ENCODE peak calls at places on chromosomes 4 and X, in ten cellular contexts. L is astrocyte of the spinal cord, Y is AG04449, O is tibial nerve, C is endodermal cell, U is B cell, P is activated B cell treated with CpG ODN at 0.5 μM for 24 hours, A is neural progenitor cell, H is cardiac fibroblast, K is upper lobe of right lung. J is an unnamed sample.

GRCh38 chrX:40299028-40299479 is 201.3 kb upstream of the BCOR start:
- DNase-seq in Y (no peak), K (no peak), P (no peak), C (peak), A (peak), L (no peak), U (no peak), H (peak), O (peak), J (no peak)

GRCh38 chr4:7151668-7152227 is 40.6 kb upstream of the SORCS2 start:
- DNase-seq in C (no peak), K (no peak), P (no peak), Y (no peak), L (no peak), H (no peak), U (no peak), A (no peak), O (no peak), J (no peak)

GRCh38 chr4:184423003-184423686 is 51.2 kb downstream of the IRF2 start:
- DNase-seq in H (no peak), K (no peak), C (no peak), O (no peak), Y (no peak), L (no peak), A (no peak), P (no peak), U (no peak), J (no peak)

GRCh38 chr4:41696131-41696530 is 52.4 kb downstream of the PHOX2B start:
- DNase-seq in U (no peak), Y (no peak), H (peak), K (no peak), O (no peak), A (no peak), P (no peak), L (no peak), C (no peak), J (no peak)

GRCh38 chr4:125951275-125951887 is 636.6 kb downstream of the FAT4 start:
- DNase-seq in O (no peak), H (no peak), C (no peak), A (no peak), K (no peak), P (no peak), U (no peak), Y (peak), L (peak), J (no peak)

GRCh38 chrX:50635811-50636365 is 165.3 kb upstream of the DGKK start:
- DNase-seq in C (no peak), Y (no peak), L (no peak), A (no peak), H (no peak), P (no peak), U (no peak), O (no peak), K (no peak), J (no peak)

GRCh38 chrX:148872153-148872540 is 371.7 kb downstream of the AFF2 start:
- DNase-seq in L (no peak), H (peak), U (no peak), C (no peak), A (no peak), P (no peak), Y (no peak), K (no peak), O (no peak), J (no peak)

GRCh38 chrX:108699368-108699767 is 37.0 kb downstream of the IRS4 start:
- DNase-seq in H (peak), P (no peak), O (no peak), Y (no peak), U (no peak), A (peak), L (peak), C (no peak), K (no peak), J (no peak)

GRCh38 chrX:44344687-44345086 is 1.2 kb upstream of the EFHC2 start:
- DNase-seq in C (no peak), H (no peak), A (no peak), U (peak), K (no peak), O (no peak), Y (no peak), P (no peak), L (no peak), J (no peak)

GRCh38 chr4:6962211-6963041 is 52.8 kb downstream of the TBC1D14 start:
- DNase-seq in O (no peak), U (no peak), Y (no peak), K (no peak), H (no peak), L (no peak), P (no peak), A (peak), C (no peak), J (no peak)

GRCh38 chrX:137432609-137433008 is 133.3 kb upstream of the ZIC3 start:
- DNase-seq in U (no peak), L (peak), A (peak), P (no peak), C (peak), Y (no peak), O (no peak), H (no peak), K (no peak), J (no peak)

GRCh38 chr4:95023110-95023509 is 265.4 kb downstream of the BMPR1B start:
- DNase-seq in A (no peak), U (no peak), C (no peak), L (no peak), P (no peak), O (no peak), H (peak), Y (no peak), K (no peak), J (no peak)

GRCh38 chr4:89438102-89438831 is 130.7 kb upstream of the GPRIN3 start:
- DNase-seq in C (peak), H (peak), Y (no peak), U (peak), K (peak), O (peak), P (peak), L (no peak), A (peak), J (no peak)

GRCh38 chr4:153260553-153261306 is 56.5 kb downstream of the TRIM2 start:
- DNase-seq in H (peak), C (no peak), K (no peak), O (no peak), U (no peak), L (peak), P (no peak), A (no peak), Y (no peak), J (no peak)

GRCh38 chr4:156970501-156971167 is 965 bp downstream of the PDGFC start:
- DNase-seq in H (peak), U (peak), C (peak), Y (no peak), A (peak), K (peak), L (no peak), P (no peak), O (peak), J (peak)

GRCh38 chr4:76943129-76943620 is 6.4 kb upstream of the SEPTIN11 start:
- DNase-seq in A (no peak), P (no peak), L (peak), O (no peak), U (no peak), Y (peak), H (peak), C (no peak), K (no peak), J (no peak)

GRCh38 chr4:168630445-168631187 is 133.8 kb downstream of the PALLD start:
- DNase-seq in P (no peak), O (no peak), C (no peak), U (no peak), Y (no peak), L (peak), K (no peak), H (peak), A (no peak), J (no peak)

GRCh38 chrX:39969099-39969825 is 128.5 kb downstream of the BCOR start:
- DNase-seq in U (no peak), O (no peak), H (no peak), P (no peak), Y (no peak), L (no peak), C (peak), K (no peak), A (peak), J (no peak)

GRCh38 chr4:95510145-95510544 is 38.6 kb downstream of the UNC5C start:
- DNase-seq in U (no peak), H (peak), L (peak), P (no peak), O (peak), A (peak), C (no peak), K (no peak), Y (no peak), J (no peak)

GRCh38 chrX:149074429-149074828 is 430.7 kb downstream of the IDS start:
- DNase-seq in O (peak), C (no peak), U (no peak), H (peak), A (no peak), P (no peak), K (no peak), Y (no peak), L (peak), J (no peak)

GRCh38 chr4:6387946-6388345 is 84.5 kb downstream of the PPP2R2C start:
- DNase-seq in O (no peak), P (no peak), U (no peak), H (no peak), K (no peak), A (no peak), L (no peak), Y (no peak), C (no peak), J (no peak)

GRCh38 chr4:3226467-3226866 is 22.5 kb upstream of the MSANTD1 start:
- DNase-seq in P (no peak), O (no peak), C (no peak), L (no peak), Y (no peak), K (peak), U (no peak), A (no peak), H (no peak), J (no peak)

GRCh38 chr4:19327364-19327763 is 924.3 kb upstream of the SLIT2 start:
- DNase-seq in A (no peak), O (no peak), K (no peak), L (no peak), H (peak), U (no peak), Y (no peak), P (no peak), C (no peak), J (no peak)

GRCh38 chr4:169096221-169096620 is 86.2 kb upstream of the CBR4 start:
- DNase-seq in Y (no peak), C (peak), U (no peak), H (no peak), L (no peak), A (no peak), P (no peak), K (no peak), O (no peak), J (no peak)

GRCh38 chr4:155085843-155086530 is 122.4 kb upstream of the NPY2R start:
- DNase-seq in K (no peak), L (peak), A (no peak), O (no peak), H (peak), P (no peak), Y (no peak), C (no peak), U (no peak), J (no peak)

GRCh38 chr4:168199262-168199957 is 107.1 kb downstream of the ANXA10 start:
- DNase-seq in C (no peak), Y (no peak), H (no peak), K (no peak), U (no peak), O (no peak), A (no peak), P (no peak), L (no peak), J (no peak)

GRCh38 chr4:173415885-173416658 is 17.2 kb upstream of the SCRG1 start:
- DNase-seq in H (peak), U (no peak), Y (no peak), A (no peak), P (no peak), O (peak), L (no peak), C (no peak), K (peak), J (no peak)

GRCh38 chr4:120319230-120319761 is 252.6 kb upstream of the MAD2L1 start:
- DNase-seq in U (no peak), O (no peak), C (no peak), H (no peak), Y (no peak), K (no peak), A (peak), P (no peak), L (no peak), J (no peak)

GRCh38 chr4:158282252-158282651 is 72.0 kb downstream of the TMEM144 start:
- DNase-seq in O (no peak), K (no peak), A (no peak), H (peak), C (no peak), Y (no peak), U (no peak), P (no peak), L (peak), J (no peak)

GRCh38 chr4:74365761-74366160 is 816 bp downstream of the EREG start:
- DNase-seq in A (peak), P (no peak), L (no peak), U (no peak), C (peak), Y (no peak), O (no peak), K (peak), H (no peak), J (no peak)

GRCh38 chr4:56158483-56158882 is 209.7 kb downstream of the CEP135 start:
- DNase-seq in P (no peak), L (no peak), K (no peak), Y (no peak), O (no peak), H (no peak), A (no peak), C (no peak), U (no peak), J (no peak)

GRCh38 chr4:159594576-159594975 is 491.7 kb downstream of the RAPGEF2 start:
- DNase-seq in H (no peak), Y (no peak), O (no peak), C (peak), U (no peak), L (no peak), P (no peak), A (peak), K (no peak), J (no peak)

GRCh38 chr4:108751321-108751720 is 11.5 kb downstream of the ETNPPL start:
- DNase-seq in H (no peak), A (no peak), C (no peak), L (no peak), U (no peak), O (no peak), Y (no peak), P (no peak), K (no peak), J (no peak)

GRCh38 chr4:105605493-105605892 is 53.1 kb downstream of the ARHGEF38 start:
- DNase-seq in O (no peak), L (peak), A (no peak), U (no peak), H (peak), Y (no peak), C (no peak), K (no peak), P (no peak), J (no peak)

GRCh38 chrX:110915120-110915519 is 119.5 kb upstream of the CHRDL1 start:
- DNase-seq in A (no peak), P (no peak), H (peak), K (no peak), Y (peak), U (no peak), L (peak), C (no peak), O (peak), J (no peak)

GRCh38 chr4:73419106-73420038 is 15.3 kb downstream of the ALB start:
- DNase-seq in O (no peak), H (no peak), U (no peak), A (no peak), P (no peak), Y (no peak), C (no peak), L (no peak), K (no peak), J (no peak)

GRCh38 chrX:114451397-114451796 is 132.5 kb upstream of the HTR2C start:
- DNase-seq in U (no peak), C (no peak), K (no peak), L (no peak), Y (no peak), A (no peak), O (no peak), P (no peak), H (no peak), J (no peak)

DNA sequence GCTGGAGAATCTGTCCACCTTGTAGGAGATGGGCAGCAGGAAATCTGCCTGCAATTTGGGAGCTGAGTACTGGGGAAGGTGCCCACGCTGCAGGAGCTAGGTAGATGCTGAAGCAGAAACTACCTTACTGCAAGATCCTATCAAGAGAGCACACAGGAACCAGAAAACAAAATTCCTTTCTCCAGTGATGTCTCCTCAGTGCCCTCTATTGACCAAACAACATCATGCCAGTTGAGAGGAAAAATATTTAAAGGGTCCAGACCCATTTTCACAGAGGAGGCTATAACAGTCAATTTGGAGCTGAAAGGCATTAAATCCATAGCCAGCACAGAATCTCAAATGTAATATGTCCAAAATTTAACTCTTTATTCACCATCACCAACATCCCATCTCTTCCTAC is 406.8 kb downstream of the SLITRK2 start:
- DNase-seq in C (peak), O (no peak), L (no peak), K (no peak), Y (no peak), P (no peak), H (no peak), U (no peak), A (peak), J (no peak)
- TF ChIP-seq CTCF in C (peak), O (no peak), L (no peak), K (no peak), Y (no peak), P (no peak), H (no peak), U (no peak), A (peak), J (no peak)

DNA sequence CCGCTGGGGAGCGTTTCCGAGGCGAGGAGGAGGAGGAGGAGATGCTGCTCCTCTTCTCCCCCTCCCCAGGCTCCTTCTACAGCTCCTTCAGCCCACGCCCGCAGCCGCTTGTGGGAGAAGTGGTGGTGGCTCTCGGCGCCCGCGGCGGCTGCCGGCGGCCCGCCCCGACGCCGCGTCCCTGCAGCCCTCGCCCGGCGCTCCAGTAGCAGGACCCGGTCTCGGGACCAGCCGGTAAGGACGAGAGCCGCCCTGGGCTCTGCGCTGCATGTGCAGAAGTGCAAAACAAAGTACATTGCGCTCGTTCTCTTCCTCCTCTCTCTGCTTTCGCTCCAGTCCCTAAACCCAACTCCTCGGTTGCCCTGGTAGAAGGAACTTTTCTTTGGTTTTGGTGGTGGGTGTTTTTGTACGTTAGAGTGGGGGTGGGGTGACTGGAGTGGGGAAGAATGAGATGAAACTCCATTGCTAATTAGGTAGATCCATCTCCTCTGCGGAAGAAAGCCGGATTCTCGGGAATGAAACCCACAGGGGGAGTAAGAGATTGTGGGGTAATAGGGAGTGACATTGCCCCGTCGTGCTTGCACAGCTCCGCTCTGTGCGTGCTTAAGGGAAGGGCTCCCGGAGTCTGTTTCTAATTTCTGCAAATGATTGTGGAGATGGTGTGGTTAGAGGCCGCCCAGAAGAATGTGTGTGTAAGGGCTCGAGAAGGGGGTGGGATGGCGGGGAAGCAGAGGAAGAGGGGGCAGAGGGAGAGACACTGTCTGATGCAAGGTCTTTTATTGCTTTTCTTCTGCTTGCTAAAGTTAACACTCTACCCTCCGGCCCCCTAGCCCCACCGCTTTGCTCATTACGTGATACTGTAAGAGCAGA is 677 bp downstream of the PTPN13 start:
- DNase-seq in P (no peak), O (peak), U (peak), A (peak), H (peak), Y (peak), K (peak), L (peak), C (peak), J (no peak)
- TF ChIP-seq CTCF in P (no peak), O (no peak), U (no peak), A (peak), H (peak), Y (peak), K (no peak), L (peak), C (peak), J (no peak)

DNA sequence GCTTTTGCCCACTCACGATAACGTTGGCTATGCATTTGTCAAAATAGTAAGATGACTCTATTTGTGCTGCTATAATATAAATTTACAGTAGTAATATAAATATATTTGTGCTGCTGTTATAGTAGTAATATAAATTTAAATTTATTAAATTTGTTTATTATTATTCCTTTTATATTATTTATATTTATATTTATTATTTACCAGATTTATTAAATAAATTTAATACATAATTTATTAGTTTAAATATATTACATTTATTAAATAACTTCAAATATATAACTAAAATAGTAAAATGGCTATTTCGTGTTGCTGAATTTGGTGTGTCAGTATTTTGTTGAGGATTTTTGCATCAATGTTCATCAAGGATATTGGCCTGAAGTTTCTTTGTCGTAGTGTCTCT is 246.5 kb upstream of the FGF16 start:
- DNase-seq in K (no peak), A (no peak), P (no peak), H (no peak), L (no peak), Y (no peak), U (no peak), C (no peak), O (no peak), J (no peak)
- TF ChIP-seq CTCF in K (no peak), A (no peak), P (no peak), H (no peak), L (no peak), Y (no peak), U (no peak), C (no peak), O (no peak), J (no peak)

GRCh38 chr4:80362578-80363181 is 27.1 kb downstream of the CFAP299 start:
- DNase-seq in Y (no peak), U (peak), O (no peak), C (peak), A (peak), L (peak), H (peak), K (peak), P (no peak), J (no peak)

GRCh38 chr4:80360102-80360501 is 24.6 kb downstream of the CFAP299 start:
- DNase-seq in P (no peak), L (no peak), U (no peak), K (no peak), A (no peak), Y (no peak), O (no peak), C (no peak), H (no peak), J (no peak)

GRCh38 chr4:80360900-80361299 is 25.4 kb downstream of the CFAP299 start:
- DNase-seq in U (no peak), P (no peak), Y (no peak), A (no peak), K (no peak), L (no peak), H (peak), O (no peak), C (no peak), J (no peak)

GRCh38 chr4:80365928-80366327 is 30.4 kb downstream of the CFAP299 start:
- DNase-seq in Y (peak), O (peak), A (peak), C (peak), H (peak), L (peak), K (peak), P (no peak), U (peak), J (no peak)

GRCh38 chr4:80361329-80361900 is 25.9 kb downstream of the CFAP299 start:
- DNase-seq in Y (no peak), A (peak), P (no peak), K (no peak), O (no peak), C (no peak), H (peak), U (peak), L (peak), J (no peak)
- TF ChIP-seq CTCF in Y (no peak), A (peak), P (no peak), K (peak), O (peak), C (peak), H (no peak), U (peak), L (peak), J (no peak)

J was measured in omental fat pad.